ENCODE peak calls at places on chromosomes 13 and 19, in four cellular contexts. One of them, this sample, is unnamed. For H3K4me1, the result is how much of the 10 kb centered on the place peaks cover.

GRCh38 chr13:88919970-88920628 is 1248.9 kb downstream of the SLITRK5 start:
- DNase-seq in CD8-positive, alpha-beta T cell: no peak
- DNase-seq in Peyer's patch: no peak
- DNase-seq in effector memory CD4-positive, alpha-beta T cell: no peak
- DNase-seq in this sample: no peak

GRCh38 chr19:6802336-6803035 is 30.0 kb downstream of the VAV1 start:
- DNase-seq in CD8-positive, alpha-beta T cell: peak
- DNase-seq in Peyer's patch: peak
- DNase-seq in effector memory CD4-positive, alpha-beta T cell: peak
- DNase-seq in this sample: peak

GRCh38 chr19:48284891-48285290 is 15.0 kb downstream of the ZNF114 start:
- DNase-seq in CD8-positive, alpha-beta T cell: no peak
- DNase-seq in Peyer's patch: no peak
- DNase-seq in effector memory CD4-positive, alpha-beta T cell: no peak
- DNase-seq in this sample: no peak

GRCh38 chr13:26558074-26558805 is 757 bp downstream of the WASF3 start:
- DNase-seq in CD8-positive, alpha-beta T cell: no peak
- DNase-seq in Peyer's patch: no peak
- DNase-seq in effector memory CD4-positive, alpha-beta T cell: no peak
- DNase-seq in this sample: peak

GRCh38 chr19:53978975-53979801 is 12.2 kb upstream of the CACNG6 start:
- DNase-seq in CD8-positive, alpha-beta T cell: no peak
- DNase-seq in Peyer's patch: no peak
- DNase-seq in effector memory CD4-positive, alpha-beta T cell: no peak
- DNase-seq in this sample: no peak

GRCh38 chr13:75830842-75831241 is 194.7 kb downstream of the LMO7 start:
- DNase-seq in CD8-positive, alpha-beta T cell: no peak
- DNase-seq in Peyer's patch: no peak
- DNase-seq in effector memory CD4-positive, alpha-beta T cell: no peak
- DNase-seq in this sample: no peak

GRCh38 chr13:77907653-77908341 is 10.8 kb downstream of the EDNRB start:
- DNase-seq in CD8-positive, alpha-beta T cell: no peak
- DNase-seq in Peyer's patch: no peak
- DNase-seq in effector memory CD4-positive, alpha-beta T cell: no peak
- DNase-seq in this sample: no peak

GRCh38 chr19:34405892-34406660 is 1.9 kb downstream of the PDCD2L start:
- DNase-seq in CD8-positive, alpha-beta T cell: no peak
- DNase-seq in Peyer's patch: no peak
- DNase-seq in effector memory CD4-positive, alpha-beta T cell: no peak
- DNase-seq in this sample: peak

GRCh38 chr13:30049692-30050091 is 199.3 kb upstream of the UBL3 start:
- DNase-seq in CD8-positive, alpha-beta T cell: no peak
- DNase-seq in Peyer's patch: no peak
- DNase-seq in effector memory CD4-positive, alpha-beta T cell: no peak
- DNase-seq in this sample: no peak

GRCh38 chr13:106230450-106230849 is 305.0 kb downstream of the EFNB2 start:
- DNase-seq in CD8-positive, alpha-beta T cell: no peak
- DNase-seq in Peyer's patch: no peak
- DNase-seq in effector memory CD4-positive, alpha-beta T cell: no peak
- DNase-seq in this sample: no peak

GRCh38 chr19:16376649-16377048 is 52.0 kb downstream of the KLF2 start:
- DNase-seq in CD8-positive, alpha-beta T cell: no peak
- DNase-seq in Peyer's patch: no peak
- DNase-seq in effector memory CD4-positive, alpha-beta T cell: no peak
- DNase-seq in this sample: no peak

GRCh38 chr19:8569066-8569761 is 8.0 kb downstream of the MYO1F start:
- DNase-seq in CD8-positive, alpha-beta T cell: peak
- DNase-seq in Peyer's patch: peak
- DNase-seq in effector memory CD4-positive, alpha-beta T cell: peak
- DNase-seq in this sample: peak

GRCh38 chr19:293436-294110 is 2.4 kb upstream of the PLPP2 start:
- DNase-seq in CD8-positive, alpha-beta T cell: no peak
- DNase-seq in Peyer's patch: no peak
- DNase-seq in effector memory CD4-positive, alpha-beta T cell: no peak
- DNase-seq in this sample: no peak

GRCh38 chr19:10009269-10009665 is 1.0 kb downstream of the COL5A3 start:
- DNase-seq in CD8-positive, alpha-beta T cell: peak
- DNase-seq in Peyer's patch: no peak
- DNase-seq in effector memory CD4-positive, alpha-beta T cell: peak
- DNase-seq in this sample: peak

GRCh38 chr13:85031771-85032170 is 767.4 kb downstream of the SLITRK6 start:
- DNase-seq in CD8-positive, alpha-beta T cell: no peak
- DNase-seq in Peyer's patch: no peak
- DNase-seq in effector memory CD4-positive, alpha-beta T cell: no peak
- DNase-seq in this sample: no peak

GRCh38 chr13:72259528-72259927 is 392.5 kb upstream of the DACH1 start:
- DNase-seq in CD8-positive, alpha-beta T cell: no peak
- DNase-seq in Peyer's patch: no peak
- DNase-seq in effector memory CD4-positive, alpha-beta T cell: no peak
- DNase-seq in this sample: no peak

GRCh38 chr13:57634829-57635165 is 3.3 kb downstream of the PCDH17 start:
- DNase-seq in CD8-positive, alpha-beta T cell: no peak
- DNase-seq in Peyer's patch: no peak
- DNase-seq in effector memory CD4-positive, alpha-beta T cell: no peak
- DNase-seq in this sample: no peak

GRCh38 chr13:99640260-99640659 is 139.0 kb downstream of the TM9SF2 start:
- DNase-seq in CD8-positive, alpha-beta T cell: no peak
- DNase-seq in Peyer's patch: no peak
- DNase-seq in effector memory CD4-positive, alpha-beta T cell: no peak
- DNase-seq in this sample: no peak

GRCh38 chr13:44713793-44714469 is 137.8 kb upstream of the TSC22D1 start:
- DNase-seq in CD8-positive, alpha-beta T cell: no peak
- DNase-seq in Peyer's patch: no peak
- DNase-seq in effector memory CD4-positive, alpha-beta T cell: no peak
- DNase-seq in this sample: no peak

GRCh38 chr19:49116544-49116943 is 2.4 kb downstream of the LIN7B start:
- DNase-seq in CD8-positive, alpha-beta T cell: no peak
- DNase-seq in Peyer's patch: no peak
- DNase-seq in effector memory CD4-positive, alpha-beta T cell: no peak
- DNase-seq in this sample: peak

GRCh38 chr19:10037809-10038208 is 24.5 kb downstream of the RDH8 start:
- DNase-seq in CD8-positive, alpha-beta T cell: no peak
- DNase-seq in Peyer's patch: no peak
- DNase-seq in effector memory CD4-positive, alpha-beta T cell: no peak
- DNase-seq in this sample: no peak

GRCh38 chr19:58562126-58563033 is 4.0 kb upstream of the UBE2M start:
- DNase-seq in CD8-positive, alpha-beta T cell: no peak
- DNase-seq in Peyer's patch: no peak
- DNase-seq in effector memory CD4-positive, alpha-beta T cell: no peak
- DNase-seq in this sample: peak

GRCh38 chr13:85590231-85590931 is 208.8 kb downstream of the SLITRK6 start:
- DNase-seq in CD8-positive, alpha-beta T cell: no peak
- DNase-seq in Peyer's patch: no peak
- DNase-seq in effector memory CD4-positive, alpha-beta T cell: no peak
- DNase-seq in this sample: no peak

GRCh38 chr13:22311734-22312404 is 641.0 kb downstream of the FGF9 start:
- DNase-seq in CD8-positive, alpha-beta T cell: no peak
- DNase-seq in Peyer's patch: no peak
- DNase-seq in effector memory CD4-positive, alpha-beta T cell: no peak
- DNase-seq in this sample: no peak

GRCh38 chr19:18894254-18895037 is 1.5 kb downstream of the CERS1 start:
- DNase-seq in CD8-positive, alpha-beta T cell: no peak
- DNase-seq in Peyer's patch: no peak
- DNase-seq in effector memory CD4-positive, alpha-beta T cell: no peak
- DNase-seq in this sample: no peak

GRCh38 chr13:40059540-40060232 is 404.2 kb downstream of the COG6 start:
- DNase-seq in CD8-positive, alpha-beta T cell: no peak
- DNase-seq in Peyer's patch: no peak
- DNase-seq in effector memory CD4-positive, alpha-beta T cell: no peak
- DNase-seq in this sample: no peak

GRCh38 chr19:13956365-13956744 is 4.0 kb downstream of the DCAF15 start:
- DNase-seq in CD8-positive, alpha-beta T cell: no peak
- DNase-seq in Peyer's patch: no peak
- DNase-seq in effector memory CD4-positive, alpha-beta T cell: no peak
- DNase-seq in this sample: no peak
- H3K27ac ChIP-seq in CD8-positive, alpha-beta T cell: no peak
- H3K27ac ChIP-seq in Peyer's patch: no peak
- H3K27ac ChIP-seq in effector memory CD4-positive, alpha-beta T cell: no peak
- H3K27ac ChIP-seq in this sample: no peak

GRCh38 chr19:41771410-41771809 is 16.1 kb downstream of the CEACAM6 start:
- DNase-seq in CD8-positive, alpha-beta T cell: no peak
- DNase-seq in Peyer's patch: no peak
- DNase-seq in effector memory CD4-positive, alpha-beta T cell: no peak
- DNase-seq in this sample: no peak
- H3K4me1 ChIP-seq in CD8-positive, alpha-beta T cell: under half
- H3K4me1 ChIP-seq in Peyer's patch: under half
- H3K4me1 ChIP-seq in effector memory CD4-positive, alpha-beta T cell: under half
- H3K4me1 ChIP-seq in this sample: under half

DNA sequence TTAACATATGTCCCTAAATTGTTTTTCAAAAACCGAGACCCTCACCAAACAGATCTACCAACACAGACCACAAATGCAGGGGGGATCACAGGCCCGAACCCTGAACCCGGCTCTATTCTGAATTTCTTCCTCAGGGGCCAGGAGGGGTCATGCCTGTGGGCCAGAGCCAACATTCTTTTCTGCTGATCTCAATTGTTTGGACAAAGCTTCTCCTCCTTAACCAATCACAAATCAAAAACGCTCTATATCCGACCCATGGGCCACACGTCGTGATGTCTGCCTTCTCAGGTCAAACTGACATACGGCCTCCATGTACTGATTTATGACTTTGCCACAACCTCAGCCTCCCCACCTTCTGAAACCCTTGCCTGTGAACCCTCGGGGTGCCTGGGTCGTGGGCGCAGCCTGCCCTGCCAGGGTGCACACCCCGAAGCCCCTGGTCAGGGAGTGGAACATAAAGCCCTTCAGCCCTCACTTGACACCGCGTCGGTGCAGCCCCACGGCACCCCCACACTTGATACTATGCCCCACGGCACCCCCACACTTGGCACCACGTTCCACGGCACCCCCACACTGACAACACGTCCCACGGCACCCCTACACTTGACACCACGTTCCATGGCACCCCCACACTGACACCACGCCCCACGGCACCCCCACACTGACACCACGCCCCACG is 58.4 kb upstream of the C13orf46 start:
- DNase-seq in CD8-positive, alpha-beta T cell: no peak
- DNase-seq in Peyer's patch: no peak
- DNase-seq in effector memory CD4-positive, alpha-beta T cell: no peak
- DNase-seq in this sample: no peak
- H3K27ac ChIP-seq in CD8-positive, alpha-beta T cell: no peak
- H3K27ac ChIP-seq in Peyer's patch: no peak
- H3K27ac ChIP-seq in effector memory CD4-positive, alpha-beta T cell: no peak
- H3K27ac ChIP-seq in this sample: no peak

GRCh38 chr13:82565191-82565590 is 1317.1 kb downstream of the SLITRK1 start:
- DNase-seq in CD8-positive, alpha-beta T cell: no peak
- DNase-seq in Peyer's patch: no peak
- DNase-seq in effector memory CD4-positive, alpha-beta T cell: no peak
- DNase-seq in this sample: no peak

GRCh38 chr13:82566864-82567263 is 1315.4 kb downstream of the SLITRK1 start:
- DNase-seq in CD8-positive, alpha-beta T cell: no peak
- DNase-seq in Peyer's patch: no peak
- DNase-seq in effector memory CD4-positive, alpha-beta T cell: no peak
- DNase-seq in this sample: no peak

DNA sequence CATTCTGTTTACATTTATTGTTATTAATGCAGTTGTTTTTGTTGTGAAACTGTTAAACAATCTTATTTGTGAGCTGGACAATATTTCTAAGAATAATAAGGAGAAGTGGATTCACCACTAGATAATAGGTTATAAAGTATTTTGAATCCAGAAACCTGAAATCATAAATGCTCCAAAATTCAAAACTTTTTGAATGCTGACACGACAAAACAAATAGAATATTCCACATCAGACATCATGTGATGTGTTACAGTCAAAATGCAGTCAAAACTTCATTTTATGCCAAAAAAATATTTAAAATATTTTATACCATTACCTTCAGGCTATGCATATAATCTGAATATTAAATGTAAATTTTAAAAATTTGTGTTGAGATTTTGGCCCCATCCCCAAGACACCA is 1321.4 kb downstream of the SLITRK1 start:
- DNase-seq in CD8-positive, alpha-beta T cell: no peak
- DNase-seq in Peyer's patch: no peak
- DNase-seq in effector memory CD4-positive, alpha-beta T cell: no peak
- DNase-seq in this sample: no peak
- H3K4me1 ChIP-seq in CD8-positive, alpha-beta T cell: under half
- H3K4me1 ChIP-seq in Peyer's patch: under half
- H3K4me1 ChIP-seq in effector memory CD4-positive, alpha-beta T cell: under half
- H3K4me1 ChIP-seq in this sample: under half

DNA sequence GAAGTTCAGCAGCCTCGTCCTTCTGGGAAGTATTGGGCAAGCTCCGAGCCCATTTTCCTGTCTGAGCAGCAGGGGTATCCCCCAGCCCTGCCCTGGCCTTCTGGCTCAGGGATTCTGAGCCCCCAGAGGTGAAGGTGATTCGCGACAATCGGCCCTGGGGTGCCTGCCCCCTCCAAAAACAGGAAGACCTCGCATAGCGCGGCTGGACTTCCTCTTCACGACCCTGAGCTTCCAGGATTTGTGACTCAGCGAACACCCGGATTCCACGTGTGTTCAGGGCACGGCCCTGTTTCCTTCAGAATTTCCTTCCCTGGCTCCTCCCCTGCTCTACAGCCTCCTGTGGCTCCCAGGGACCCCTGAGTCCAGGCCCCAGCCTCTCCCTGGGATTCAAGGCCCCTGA is at the start of gene SEMA6B:
- DNase-seq in CD8-positive, alpha-beta T cell: no peak
- DNase-seq in Peyer's patch: no peak
- DNase-seq in effector memory CD4-positive, alpha-beta T cell: no peak
- DNase-seq in this sample: peak
- H3K27ac ChIP-seq in CD8-positive, alpha-beta T cell: no peak
- H3K27ac ChIP-seq in Peyer's patch: peak
- H3K27ac ChIP-seq in effector memory CD4-positive, alpha-beta T cell: no peak
- H3K27ac ChIP-seq in this sample: peak